ENCODE peak calls at places on chromosomes 16 and 17, in six cellular contexts. W, T, V, R, U and S are unnamed samples.

GRCh38 chr17:62774338-62774737 is 33.8 kb downstream of the MARCHF10 start:
- DNase-seq in V (no peak), W (no peak), R (no peak), U (no peak), T (no peak), S (no peak)

GRCh38 chr16:2341456-2342447 is 1.2 kb upstream of the ABCA3 start:
- DNase-seq in T (no peak), U (no peak), W (no peak), R (no peak), V (no peak), S (no peak)

GRCh38 chr17:413016-413350 is 60.4 kb upstream of the RPH3AL start:
- DNase-seq in V (peak; percentile 41), U (no peak), T (no peak), R (no peak), W (no peak), S (no peak)

GRCh38 chr17:44079877-44080821 is 9.6 kb downstream of the G6PC3 start:
- DNase-seq in W (no peak), T (no peak), R (no peak), U (no peak), V (no peak), S (no peak)

GRCh38 chr17:4631836-4632582 is 9.5 kb downstream of the ALOX15 start:
- DNase-seq in W (no peak), T (no peak), U (no peak), R (no peak), V (no peak), S (no peak)

GRCh38 chr16:20767577-20767976 is 3.8 kb downstream of the ACSM3 start:
- DNase-seq in W (no peak), T (no peak), U (no peak), R (no peak), V (no peak), S (no peak)

GRCh38 chr16:67183-67791 is 5.1 kb downstream of the RHBDF1 start:
- DNase-seq in R (no peak), W (no peak), T (no peak), V (no peak), U (no peak), S (no peak)

GRCh38 chr17:82201498-82201910 is 11.1 kb downstream of the CCDC57 start:
- DNase-seq in R (no peak), V (no peak), W (no peak), U (no peak), T (no peak), S (no peak)

GRCh38 chr17:81135503-81136283 is 29.6 kb upstream of the PVALEF start:
- DNase-seq in R (no peak), U (no peak), V (no peak), W (no peak), T (no peak), S (peak; percentile 43)